ENCODE peak calls at places on chromosomes 7 and 10, in six cellular contexts. G, I, K, Z, H and U are unnamed samples.

GRCh38 chr7:1670894-1671875 is 1.1 kb downstream of the ELFN1 start:
- DNase-seq in G (peak; percentile 31), K (no peak), Z (no peak), H (no peak), I (no peak), U (no peak)

GRCh38 chr7:82029236-82029635 is 259.4 kb upstream of the HGF start:
- DNase-seq in G (no peak), H (no peak), K (no peak), Z (no peak), I (no peak), U (no peak)

GRCh38 chr10:86363833-86364511 is 2.6 kb downstream of the GRID1 start:
- DNase-seq in K (no peak), I (peak; percentile 32), Z (no peak), G (no peak), H (no peak), U (no peak)

GRCh38 chr7:22147113-22147512 is 201.4 kb upstream of the CDCA7L start:
- DNase-seq in H (no peak), Z (peak; percentile 19), G (no peak), I (no peak), K (no peak), U (no peak)

GRCh38 chr7:130305677-130306076 is 12.7 kb downstream of the CPA4 start:
- DNase-seq in I (no peak), Z (no peak), H (no peak), G (no peak), K (no peak), U (no peak)

GRCh38 chr7:48312151-48312550 is 140.9 kb downstream of the ABCA13 start:
- DNase-seq in H (no peak), I (no peak), Z (peak; percentile 43), G (no peak), K (no peak), U (no peak)

GRCh38 chr10:124715479-124715878 is 28.7 kb downstream of the FAM53B start:
- DNase-seq in I (no peak), K (no peak), H (no peak), Z (no peak), G (peak; percentile 65), U (no peak)

GRCh38 chr10:70751991-70752390 is 33.2 kb downstream of the TBATA start:
- DNase-seq in H (no peak), I (no peak), G (no peak), Z (no peak), K (no peak), U (no peak)

GRCh38 chr7:1669954-1670893 is at the start of gene ELFN1:
- DNase-seq in K (no peak), Z (peak; percentile 49), H (no peak), G (peak; percentile 19), I (no peak), U (no peak)

GRCh38 chr7:16428672-16429071 is 7.3 kb upstream of the CRPPA start:
- DNase-seq in K (no peak), H (no peak), Z (peak; percentile 72), G (no peak), I (no peak), U (no peak)

GRCh38 chr7:44615149-44615611 is 8.8 kb downstream of the OGDH start:
- DNase-seq in K (peak; percentile 35), Z (peak; percentile 67), H (no peak), I (no peak), G (no peak), U (no peak)

GRCh38 chr7:22662031-22662430 is 65.0 kb upstream of the IL6 start:
- DNase-seq in H (no peak), I (no peak), Z (peak; percentile 48), G (no peak), K (no peak), U (no peak)

GRCh38 chr10:79238606-79239005 is 108.7 kb upstream of the PPIF start:
- DNase-seq in Z (peak; percentile 54), I (no peak), H (no peak), K (no peak), G (no peak), U (no peak)

GRCh38 chr10:598415-599170 is 90.9 kb downstream of the DIP2C start:
- DNase-seq in G (no peak), K (no peak), H (no peak), I (no peak), Z (peak; percentile 93), U (no peak)

GRCh38 chr10:14612873-14613569 is 161.7 kb downstream of the FAM107B start:
- DNase-seq in Z (no peak), K (no peak), G (no peak), I (no peak), H (no peak), U (no peak)
- H3K4me1 ChIP-seq in Z (peaks cover 8% of the 10 kb centered on the region), K (no peaks in the 10 kb centered on the region), G (peaks cover 13% of the 10 kb centered on the region), I (peaks cover 51% of the 10 kb centered on the region), H (no peaks in the 10 kb centered on the region), U (peaks cover 8% of the 10 kb centered on the region)

GRCh38 chr7:146654048-146654447 is 537.4 kb downstream of the CNTNAP2 start:
- DNase-seq in H (no peak), K (no peak), I (no peak), Z (no peak), G (no peak), U (no peak)
- H3K27ac ChIP-seq in H (no peak overlapping the region), K (no peak overlapping the region), I (no peak overlapping the region), Z (no peak overlapping the region), G (no peak overlapping the region), U (no peak overlapping the region)

DNA sequence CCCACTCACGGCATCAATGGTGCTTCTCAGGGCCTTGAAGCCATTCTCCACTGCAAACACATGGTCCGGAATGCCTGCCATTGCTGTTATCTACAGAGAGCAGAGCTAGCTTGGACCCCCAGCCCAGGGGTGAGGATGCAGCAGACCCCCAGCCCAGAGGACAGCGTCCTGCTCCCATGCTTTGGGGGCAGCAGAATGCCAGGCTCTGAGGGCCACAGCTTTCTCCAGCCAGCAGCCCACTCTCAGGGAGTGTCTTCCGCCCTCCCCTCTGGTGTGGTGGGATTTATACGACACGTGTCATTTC is 48.1 kb upstream of the MSMB start:
- DNase-seq in G (no peak), H (no peak), K (no peak), Z (no peak), I (no peak), U (no peak)
- H3K4me1 ChIP-seq in G (peaks cover 86% of the 10 kb centered on the region), H (no peaks in the 10 kb centered on the region), K (no peaks in the 10 kb centered on the region), Z (peaks cover 14% of the 10 kb centered on the region), I (peaks cover 83% of the 10 kb centered on the region), U (no peaks in the 10 kb centered on the region)

GRCh38 chr10:100747826-100748231 is 2.4 kb downstream of the PAX2 start:
- DNase-seq in K (no peak), Z (no peak), H (no peak), I (no peak), G (no peak), U (no peak)
- H3K27ac ChIP-seq in K (no peak overlapping the region), Z (no peak overlapping the region), H (no peak overlapping the region), I (no peak overlapping the region), G (no peak overlapping the region), U (no peak overlapping the region)

GRCh38 chr10:12563489-12563888 is 214.1 kb downstream of the CAMK1D start:
- DNase-seq in Z (no peak), K (no peak), I (no peak), H (no peak), G (no peak), U (no peak)
- H3K4me1 ChIP-seq in Z (no peaks in the 10 kb centered on the region), K (no peaks in the 10 kb centered on the region), I (peaks cover 8% of the 10 kb centered on the region), H (no peaks in the 10 kb centered on the region), G (no peaks in the 10 kb centered on the region), U (no peaks in the 10 kb centered on the region)

GRCh38 chr7:157292770-157293412 is 43.9 kb upstream of the DNAJB6 start:
- DNase-seq in G (no peak), K (no peak), H (no peak), Z (no peak), I (no peak), U (no peak)

GRCh38 chr7:157292258-157292657 is 44.5 kb upstream of the DNAJB6 start:
- DNase-seq in K (no peak), G (no peak), Z (no peak), H (no peak), I (no peak), U (no peak)

GRCh38 chr7:157294773-157295172 is 42.0 kb upstream of the DNAJB6 start:
- DNase-seq in Z (no peak), G (no peak), I (no peak), K (no peak), H (no peak), U (no peak)

GRCh38 chr7:157291404-157292080 is 45.3 kb upstream of the DNAJB6 start:
- DNase-seq in Z (no peak), H (no peak), I (no peak), K (no peak), G (no peak), U (no peak)

DNA sequence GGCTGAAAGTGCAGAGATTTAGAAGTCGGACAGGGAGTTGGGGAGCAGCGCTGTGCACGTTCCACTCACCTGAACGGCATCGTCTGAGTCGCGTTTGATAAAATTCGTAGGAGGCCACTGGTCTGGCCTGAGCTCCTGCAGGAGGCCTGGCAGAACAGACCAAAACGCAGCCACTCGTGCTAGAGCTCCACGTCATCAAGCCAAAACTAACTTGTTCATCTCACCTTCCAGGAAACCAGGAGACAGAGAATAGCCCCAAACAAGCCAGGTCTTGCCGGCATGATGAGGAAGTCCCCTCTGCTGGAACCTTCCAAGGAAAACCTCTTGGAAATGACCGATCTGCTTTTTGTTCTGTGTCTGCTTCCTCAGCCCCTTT is 43.4 kb upstream of the DNAJB6 start:
- DNase-seq in I (no peak), G (no peak), K (no peak), Z (no peak), H (no peak), U (no peak)
- H3K27ac ChIP-seq in I (no peak overlapping the region), G (no peak overlapping the region), K (no peak overlapping the region), Z (no peak overlapping the region), H (no peak overlapping the region), U (peak overlapping the region; percentile 92)

DNA sequence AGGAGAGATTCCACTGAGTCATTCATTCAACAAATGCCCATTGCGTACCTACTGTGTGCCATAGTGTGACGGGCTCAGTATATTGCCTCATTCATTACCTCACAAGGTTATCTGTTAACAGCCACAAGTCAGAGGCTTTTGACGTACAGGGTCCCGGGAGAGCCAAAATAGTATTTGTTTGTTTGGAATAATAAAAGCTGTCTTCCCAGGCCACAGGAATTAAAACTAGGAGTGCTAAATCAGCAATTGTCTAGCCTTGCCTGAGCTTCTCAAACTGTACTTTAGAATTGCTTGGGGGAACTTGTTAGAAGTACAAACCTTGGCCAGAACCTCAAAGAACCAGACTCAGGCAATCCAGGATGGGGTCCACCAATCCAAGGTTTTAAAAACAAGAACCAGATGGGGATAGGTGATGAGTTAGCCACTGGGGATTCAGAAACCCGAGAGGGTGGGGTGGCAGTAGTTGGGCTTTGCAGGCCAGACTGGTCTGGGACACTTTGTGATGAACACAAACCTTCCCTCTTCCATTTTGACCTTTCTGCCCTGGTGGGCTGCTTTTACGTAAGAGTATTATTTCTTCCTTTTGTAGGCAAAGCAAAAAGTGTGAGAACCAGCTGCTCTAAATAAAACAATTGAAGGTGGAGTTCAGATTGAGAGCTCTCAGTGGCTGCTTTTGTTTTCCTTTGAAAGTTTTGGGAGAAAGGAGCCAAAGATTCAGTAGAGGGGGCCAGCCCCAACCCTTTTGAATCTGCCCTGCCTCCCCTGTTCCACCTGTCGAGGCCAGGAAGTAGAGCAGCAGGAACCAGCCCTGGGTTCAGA is 113.0 kb upstream of the ANLN start:
- DNase-seq in G (no peak), K (no peak), I (no peak), H (no peak), Z (no peak), U (no peak)
- H3K4me1 ChIP-seq in G (peaks cover 11% of the 10 kb centered on the region), K (peaks cover 32% of the 10 kb centered on the region), I (peaks cover 16% of the 10 kb centered on the region), H (peaks cover 67% of the 10 kb centered on the region), Z (peaks cover 19% of the 10 kb centered on the region), U (peaks cover 66% of the 10 kb centered on the region)